ENCODE peak calls at places on chromosomes 3 and 15, in ten cellular contexts. P is PC-3; V is progenitor cell of endocrine pancreas; Z is lower leg skin; W is psoas muscle; R is CD8-positive, alpha-beta T cell; L is breast epithelium; F is brain microvascular endothelial cell; K is osteoblast; E is fibroblast of lung. I is an unnamed sample.

GRCh38 chr3:57757642-57758297 is 1.7 kb downstream of the SLMAP start:
- DNase-seq in P (peak), V (peak), Z (peak), W (peak), R (no peak), L (no peak), F (no peak), K (no peak), E (peak), I (no peak)

GRCh38 chr3:52210550-52211046 is 12.6 kb downstream of the ALAS1 start:
- DNase-seq in P (peak), V (no peak), Z (no peak), W (no peak), R (no peak), L (no peak), F (no peak), K (no peak), E (peak), I (no peak)

GRCh38 chr3:180320631-180321030 is 281.3 kb upstream of the TTC14 start:
- DNase-seq in P (no peak), V (no peak), Z (no peak), W (no peak), R (no peak), L (no peak), F (no peak), K (peak), E (no peak), I (no peak)

GRCh38 chr15:19944261-19944888 is 597.2 kb downstream of the GOLGA6L6 start:
- DNase-seq in P (no peak), V (no peak), Z (no peak), W (no peak), R (no peak), L (no peak), F (no peak), K (no peak), E (no peak), I (no peak)

GRCh38 chr3:174158674-174159073 is 700.5 kb upstream of the NAALADL2 start:
- DNase-seq in P (no peak), V (no peak), Z (no peak), W (no peak), R (no peak), L (no peak), F (no peak), K (no peak), E (no peak), I (no peak)

GRCh38 chr3:154540950-154541604 is 111.1 kb upstream of the GPR149 start:
- DNase-seq in P (peak), V (no peak), Z (no peak), W (no peak), R (no peak), L (no peak), F (no peak), K (no peak), E (no peak), I (no peak)

GRCh38 chr15:95068847-95069518 is 837.6 kb downstream of the MCTP2 start:
- DNase-seq in P (no peak), V (no peak), Z (no peak), W (peak), R (no peak), L (no peak), F (no peak), K (no peak), E (no peak), I (no peak)

GRCh38 chr3:131543714-131544113 is 40.9 kb upstream of the MRPL3 start:
- DNase-seq in P (peak), V (no peak), Z (peak), W (peak), R (no peak), L (peak), F (peak), K (no peak), E (peak), I (no peak)

GRCh38 chr3:135736740-135737139 is 228.8 kb upstream of the PPP2R3A start:
- DNase-seq in P (peak), V (no peak), Z (no peak), W (no peak), R (no peak), L (no peak), F (peak), K (no peak), E (no peak), I (no peak)

GRCh38 chr3:32376098-32376497 is 15.6 kb upstream of the CMTM7 start:
- DNase-seq in P (peak), V (no peak), Z (no peak), W (no peak), R (no peak), L (no peak), F (peak), K (no peak), E (peak), I (no peak)

GRCh38 chr3:113946831-113947230 is 982 bp upstream of the ZDHHC23 start:
- DNase-seq in P (no peak), V (no peak), Z (no peak), W (no peak), R (no peak), L (no peak), F (no peak), K (no peak), E (no peak), I (no peak)

DNA sequence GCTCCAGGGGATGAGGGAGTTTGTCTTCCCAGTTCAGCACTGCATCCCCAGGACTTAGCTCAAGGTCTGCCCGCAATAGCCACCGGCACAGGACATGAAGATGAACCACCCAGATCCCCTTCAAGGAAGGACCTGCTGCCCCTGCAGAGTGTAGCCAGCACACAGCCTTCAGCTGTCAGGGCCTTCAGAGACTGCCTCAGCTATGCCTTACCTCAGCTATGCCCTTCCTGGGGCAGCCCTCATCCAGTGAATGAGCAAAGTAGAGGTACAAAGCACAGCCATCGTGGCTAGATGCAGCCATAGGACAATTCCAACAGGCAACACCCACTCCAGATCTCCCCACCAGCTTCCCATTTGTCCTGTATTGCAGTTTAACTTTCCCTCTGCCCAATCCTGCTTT is 291.2 kb upstream of the STT3B start:
- DNase-seq in P (no peak), V (no peak), Z (no peak), W (no peak), R (no peak), L (no peak), F (no peak), K (no peak), E (no peak), I (no peak)
- TF ChIP-seq CTCF in P (no peak), V (no peak), Z (no peak), W (no peak), R (no peak), L (no peak), F (no peak), K (no peak), E (no peak), I (no peak)

DNA sequence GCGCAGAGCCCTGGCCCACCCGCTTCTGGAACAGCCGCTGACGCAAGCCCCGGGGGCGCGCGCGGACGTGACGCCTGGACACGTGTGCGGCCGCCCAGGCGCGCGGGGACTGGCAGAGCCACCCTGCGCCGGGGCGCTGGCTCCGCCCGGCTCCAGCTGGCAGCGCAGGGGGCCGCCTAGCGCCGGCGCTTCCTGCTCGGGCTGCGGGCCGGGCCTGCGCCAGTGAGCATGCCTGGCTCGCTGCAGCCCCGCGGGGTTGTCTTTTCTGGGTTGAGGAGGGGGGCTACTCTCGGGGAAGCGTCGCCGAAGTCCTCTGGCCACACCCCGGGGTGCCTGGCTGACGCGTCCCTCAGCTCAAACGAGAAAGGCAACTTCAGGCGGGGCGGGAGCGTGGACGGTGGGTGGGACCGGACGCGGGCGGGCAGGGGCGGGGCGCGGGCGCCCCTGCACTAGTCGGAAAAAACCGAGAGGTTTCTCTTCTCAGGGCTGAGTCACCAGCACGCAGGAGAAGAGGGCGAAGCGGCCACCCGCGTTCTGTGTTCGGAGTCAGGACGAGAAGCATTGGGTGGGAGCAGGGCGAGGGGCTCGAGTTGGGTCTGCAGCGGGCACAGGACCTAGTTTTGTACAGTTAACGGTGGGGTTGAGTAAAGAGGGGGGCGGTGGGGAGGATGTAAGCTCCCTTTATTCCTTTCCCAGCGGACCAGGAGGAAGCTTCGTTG is at the start of gene SIAH2:
- DNase-seq in P (peak), V (peak), Z (peak), W (peak), R (peak), L (peak), F (peak), K (peak), E (peak), I (peak)
- TF ChIP-seq CTCF in P (no peak), V (no peak), Z (no peak), W (no peak), R (no peak), L (no peak), F (no peak), K (no peak), E (no peak), I (no peak)

DNA sequence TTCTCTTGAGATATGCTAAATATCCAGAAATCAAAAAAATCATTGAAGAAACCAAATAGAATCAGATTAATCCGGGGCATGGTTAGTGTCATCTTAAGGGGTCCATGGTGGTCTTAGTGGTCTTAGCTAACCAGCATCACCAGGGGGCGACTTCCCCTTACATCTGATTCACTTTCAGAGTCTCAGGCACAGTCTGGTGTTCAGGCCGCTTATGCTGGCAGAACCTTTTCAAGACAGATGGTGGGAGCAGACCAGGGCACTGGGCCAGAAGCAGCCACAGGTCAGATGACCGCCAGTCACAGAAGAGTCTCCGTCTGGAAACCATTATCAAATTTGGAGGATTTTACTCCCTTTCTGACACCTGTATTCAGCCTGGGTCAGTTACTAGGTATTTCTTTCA is 365.7 kb downstream of the GBE1 start:
- DNase-seq in P (no peak), V (no peak), Z (no peak), W (no peak), R (no peak), L (no peak), F (no peak), K (no peak), E (no peak), I (no peak)
- TF ChIP-seq CTCF in P (peak), V (peak), Z (no peak), W (no peak), R (no peak), L (no peak), F (peak), K (peak), E (no peak), I (no peak)

GRCh38 chr15:65085207-65085753 is 8.7 kb downstream of the KBTBD13 start:
- DNase-seq in P (no peak), V (no peak), Z (no peak), W (no peak), R (no peak), L (no peak), F (no peak), K (peak), E (no peak), I (no peak)

GRCh38 chr15:65087873-65088642 is 11.5 kb downstream of the KBTBD13 start:
- DNase-seq in P (no peak), V (no peak), Z (no peak), W (peak), R (no peak), L (peak), F (no peak), K (peak), E (peak), I (no peak)

GRCh38 chr15:65085990-65086679 is 9.6 kb downstream of the KBTBD13 start:
- DNase-seq in P (peak), V (peak), Z (no peak), W (peak), R (no peak), L (peak), F (peak), K (peak), E (no peak), I (no peak)

GRCh38 chr15:65087411-65087810 is 10.9 kb downstream of the KBTBD13 start:
- DNase-seq in P (no peak), V (no peak), Z (no peak), W (no peak), R (no peak), L (no peak), F (no peak), K (peak), E (no peak), I (no peak)

DNA sequence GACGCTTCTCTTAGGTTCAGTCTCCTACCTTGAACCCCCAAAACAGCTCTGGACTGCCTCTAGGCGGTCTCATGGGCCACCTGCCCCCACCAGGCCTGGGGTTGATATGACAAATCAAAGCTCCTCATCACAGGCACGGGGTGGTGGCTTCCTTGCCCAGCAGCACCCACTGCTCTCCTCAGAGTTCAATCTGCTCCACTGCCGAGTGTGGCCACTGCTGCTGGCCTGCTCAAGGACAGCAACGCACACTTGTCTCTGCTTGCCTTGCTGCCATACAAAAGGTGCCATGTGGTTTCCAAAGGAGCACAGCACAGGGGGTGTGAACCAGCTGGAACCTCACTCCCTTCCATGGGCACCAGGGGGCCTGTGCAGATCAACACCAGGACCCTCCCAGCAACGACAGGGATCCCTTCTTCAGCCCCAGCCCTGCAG is 10.2 kb downstream of the KBTBD13 start:
- DNase-seq in P (no peak), V (no peak), Z (no peak), W (no peak), R (no peak), L (peak), F (peak), K (peak), E (no peak), I (no peak)
- TF ChIP-seq CTCF in P (peak), V (no peak), Z (no peak), W (no peak), R (no peak), L (no peak), F (peak), K (no peak), E (peak), I (no peak)

DNA sequence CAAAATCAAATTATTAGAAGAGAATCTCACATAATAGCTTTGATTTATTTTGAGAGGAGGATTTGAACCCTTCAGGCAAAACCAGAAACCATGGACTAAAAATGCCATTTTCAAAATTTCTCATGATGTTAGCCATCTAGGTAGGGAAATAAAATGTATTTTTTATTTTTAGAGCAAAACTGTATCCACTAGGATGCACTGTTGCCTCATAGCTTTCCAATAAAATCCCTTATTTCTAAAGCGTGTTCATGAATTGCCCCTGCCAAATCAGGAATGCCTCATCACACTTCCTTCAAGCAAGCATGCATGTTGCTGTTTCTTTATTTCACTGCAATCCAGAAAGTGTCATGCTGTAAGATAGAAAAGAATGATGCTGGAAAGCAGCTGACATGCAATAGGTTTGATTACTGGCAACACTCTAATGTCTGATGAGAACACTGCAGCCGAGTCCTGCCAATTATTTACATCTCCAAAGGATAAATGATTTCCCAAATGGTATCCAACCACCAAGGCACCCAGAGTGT is 239.5 kb downstream of the CHL1 start:
- DNase-seq in P (peak), V (no peak), Z (no peak), W (no peak), R (no peak), L (no peak), F (no peak), K (no peak), E (no peak), I (no peak)
- TF ChIP-seq CTCF in P (no peak), V (no peak), Z (no peak), W (no peak), R (no peak), L (no peak), F (no peak), K (no peak), E (no peak), I (no peak)

DNA sequence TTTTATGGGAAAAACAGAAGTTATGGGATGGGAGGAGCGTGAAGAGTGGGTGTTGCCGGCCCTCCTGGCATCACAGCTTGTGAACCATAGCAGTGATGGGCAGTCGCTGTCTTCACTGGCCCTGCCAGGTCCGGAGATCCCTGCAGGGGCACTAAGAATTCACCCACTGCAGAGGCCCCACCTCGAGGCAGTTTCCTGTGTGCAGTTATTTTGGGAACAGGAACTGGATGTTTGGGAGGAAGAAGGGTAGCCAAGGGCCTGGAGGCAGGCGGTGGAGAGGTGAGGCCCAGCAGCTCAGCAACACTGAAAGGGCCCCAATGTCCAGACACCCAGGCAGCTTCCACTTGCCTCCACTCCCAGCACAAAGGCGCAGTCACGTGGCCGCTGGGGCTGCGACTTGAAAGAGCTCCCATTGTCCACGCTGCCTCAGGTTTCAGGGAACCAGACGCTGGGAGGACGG is 255.6 kb downstream of the ZNF621 start:
- DNase-seq in P (peak), V (no peak), Z (peak), W (peak), R (no peak), L (peak), F (peak), K (peak), E (no peak), I (no peak)
- TF ChIP-seq CTCF in P (no peak), V (no peak), Z (no peak), W (no peak), R (no peak), L (no peak), F (no peak), K (no peak), E (no peak), I (no peak)

GRCh38 chr3:98343647-98344507 is 9.8 kb upstream of the OR5K4 start:
- DNase-seq in P (peak), V (no peak), Z (no peak), W (no peak), R (no peak), L (no peak), F (peak), K (peak), E (peak), I (peak)
- TF ChIP-seq CTCF in P (peak), V (peak), Z (no peak), W (peak), R (peak), L (no peak), F (peak), K (peak), E (peak), I (peak)

DNA sequence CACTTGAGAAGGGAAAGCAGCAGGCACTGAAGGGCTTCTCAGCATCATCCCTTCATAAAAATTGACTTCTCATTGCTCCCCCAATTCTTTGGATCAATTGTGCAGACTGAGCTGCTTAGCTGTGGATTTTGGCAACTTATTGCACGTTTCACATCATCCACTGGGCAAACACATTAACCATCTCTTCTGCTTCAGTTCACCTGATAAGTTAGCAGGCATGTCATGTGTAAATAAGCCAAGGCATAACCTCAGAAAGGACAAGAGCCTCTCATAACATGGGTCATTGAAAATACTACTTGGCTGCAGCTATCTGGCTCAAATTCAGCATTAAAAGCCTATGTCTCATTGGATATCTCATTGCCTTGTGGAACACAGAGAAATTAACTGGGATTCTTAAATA is 366.5 kb downstream of the LRRC3B start:
- DNase-seq in P (no peak), V (no peak), Z (no peak), W (no peak), R (no peak), L (no peak), F (no peak), K (no peak), E (no peak), I (no peak)
- TF ChIP-seq CTCF in P (no peak), V (no peak), Z (no peak), W (no peak), R (no peak), L (no peak), F (no peak), K (no peak), E (no peak), I (no peak)

GRCh38 chr15:25136119-25136518 is 181.3 kb downstream of the SNRPN start:
- DNase-seq in P (no peak), V (no peak), Z (no peak), W (no peak), R (no peak), L (no peak), F (peak), K (no peak), E (peak), I (no peak)
- TF ChIP-seq CTCF in P (peak), V (peak), Z (no peak), W (peak), R (no peak), L (peak), F (peak), K (peak), E (peak), I (peak)

GRCh38 chr3:3726549-3726948 is 72.7 kb upstream of the LRRN1 start:
- DNase-seq in P (no peak), V (no peak), Z (no peak), W (no peak), R (no peak), L (no peak), F (no peak), K (no peak), E (no peak), I (no peak)
- TF ChIP-seq CTCF in P (no peak), V (no peak), Z (no peak), W (no peak), R (no peak), L (no peak), F (no peak), K (no peak), E (no peak), I (no peak)

I was measured in GM13977.